ENCODE peak calls at places on chromosome 4, in nine cellular contexts. P, F, L, O, R, I, D, H and E are unnamed samples.

GRCh38 chr4:39706334-39706733 is 8.4 kb downstream of the UBE2K start:
- DNase-seq in I (peak), H (no peak), P (peak), F (peak), L (peak), O (no peak), R (no peak), D (peak), E (no peak)

GRCh38 chr4:162645381-162645780 is 481.6 kb upstream of the FSTL5 start:
- DNase-seq in D (no peak), R (no peak), L (no peak), H (peak), P (no peak), O (no peak), F (peak), I (no peak), E (no peak)

GRCh38 chr4:177235026-177235425 is 74.6 kb upstream of the NEIL3 start:
- DNase-seq in H (no peak), F (no peak), I (peak), L (no peak), D (peak), O (no peak), R (no peak), P (peak), E (no peak)

GRCh38 chr4:10055871-10056270 is 34.6 kb upstream of the SLC2A9 start:
- DNase-seq in I (no peak), R (no peak), D (no peak), F (no peak), H (no peak), P (no peak), O (no peak), L (no peak), E (no peak)

GRCh38 chr4:146520894-146521542 is 722 bp downstream of the SLC10A7 start:
- DNase-seq in F (peak), P (peak), R (peak), O (peak), H (peak), L (no peak), I (peak), D (peak), E (peak)

GRCh38 chr4:23981328-23981727 is 91.5 kb upstream of the PPARGC1A start:
- DNase-seq in F (no peak), H (no peak), D (no peak), R (no peak), P (peak), O (no peak), I (no peak), L (no peak), E (no peak)

GRCh38 chr4:81827568-81828202 is 356.0 kb upstream of the RASGEF1B start:
- DNase-seq in R (no peak), L (no peak), F (no peak), P (peak), D (no peak), I (peak), O (peak), H (no peak), E (no peak)

GRCh38 chr4:15568814-15569213 is 86.3 kb downstream of the FBXL5 start:
- DNase-seq in D (peak), R (no peak), H (no peak), I (no peak), P (no peak), F (no peak), O (no peak), L (no peak), E (no peak)

GRCh38 chr4:8093587-8094274 is 64.9 kb downstream of the ABLIM2 start:
- DNase-seq in H (no peak), P (peak), L (no peak), O (no peak), F (no peak), D (no peak), I (no peak), R (no peak), E (no peak)

GRCh38 chr4:54683616-54684346 is 26.0 kb downstream of the KIT start:
- DNase-seq in R (no peak), F (no peak), D (peak), L (no peak), P (peak), O (no peak), H (peak), I (peak), E (peak)

GRCh38 chr4:79958511-79959264 is 114.3 kb downstream of the ANTXR2 start:
- DNase-seq in F (no peak), D (no peak), L (no peak), O (no peak), H (no peak), I (no peak), R (no peak), P (no peak), E (peak)

GRCh38 chr4:140308366-140309123 is 64.9 kb upstream of the SCOC start:
- DNase-seq in O (no peak), R (no peak), D (peak), L (peak), H (no peak), F (peak), I (peak), P (peak), E (no peak)

GRCh38 chr4:4803216-4803903 is 56.1 kb upstream of the MSX1 start:
- DNase-seq in L (no peak), R (no peak), O (no peak), F (no peak), P (no peak), I (no peak), H (no peak), D (no peak), E (no peak)

GRCh38 chr4:75142377-75142776 is 209.5 kb downstream of the PARM1 start:
- DNase-seq in F (no peak), H (no peak), O (no peak), I (peak), R (no peak), P (peak), D (no peak), L (no peak), E (no peak)

GRCh38 chr4:99658666-99659065 is 1.0 kb upstream of the C4orf54 start:
- DNase-seq in F (no peak), H (no peak), I (no peak), O (no peak), R (no peak), L (no peak), P (no peak), D (no peak), E (no peak)

GRCh38 chr4:20603671-20604313 is 96.5 kb upstream of the PACRGL start:
- DNase-seq in I (peak), P (peak), R (no peak), L (no peak), D (peak), F (no peak), H (no peak), O (no peak), E (peak)

GRCh38 chr4:176883108-176883550 is 90.4 kb upstream of the VEGFC start:
- DNase-seq in R (peak), L (no peak), I (no peak), D (peak), O (no peak), F (no peak), P (peak), H (no peak), E (no peak)

GRCh38 chr4:138184881-138185280 is 57.3 kb downstream of the SLC7A11 start:
- DNase-seq in D (peak), I (no peak), L (no peak), H (no peak), R (no peak), O (no peak), P (no peak), F (no peak), E (peak)

GRCh38 chr4:138177278-138177968 is 64.7 kb downstream of the SLC7A11 start:
- DNase-seq in L (no peak), O (no peak), I (no peak), H (no peak), P (no peak), F (no peak), R (no peak), D (no peak), E (no peak)

GRCh38 chr4:138178566-138178965 is 63.6 kb downstream of the SLC7A11 start:
- DNase-seq in F (no peak), L (no peak), H (no peak), O (no peak), R (no peak), D (peak), P (peak), I (peak), E (no peak)

GRCh38 chr4:138182838-138183426 is 59.2 kb downstream of the SLC7A11 start:
- DNase-seq in F (peak), R (no peak), I (peak), D (peak), L (no peak), P (peak), H (peak), O (no peak), E (peak)

GRCh38 chr4:138181288-138181687 is 60.9 kb downstream of the SLC7A11 start:
- DNase-seq in I (no peak), D (peak), P (no peak), F (peak), H (no peak), L (no peak), R (no peak), O (no peak), E (no peak)
- TF ChIP-seq EZH2 in I (no peak), D (no peak), P (no peak), F (no peak), H (no peak), L (no peak), R (no peak), O (no peak), E (no peak)

DNA sequence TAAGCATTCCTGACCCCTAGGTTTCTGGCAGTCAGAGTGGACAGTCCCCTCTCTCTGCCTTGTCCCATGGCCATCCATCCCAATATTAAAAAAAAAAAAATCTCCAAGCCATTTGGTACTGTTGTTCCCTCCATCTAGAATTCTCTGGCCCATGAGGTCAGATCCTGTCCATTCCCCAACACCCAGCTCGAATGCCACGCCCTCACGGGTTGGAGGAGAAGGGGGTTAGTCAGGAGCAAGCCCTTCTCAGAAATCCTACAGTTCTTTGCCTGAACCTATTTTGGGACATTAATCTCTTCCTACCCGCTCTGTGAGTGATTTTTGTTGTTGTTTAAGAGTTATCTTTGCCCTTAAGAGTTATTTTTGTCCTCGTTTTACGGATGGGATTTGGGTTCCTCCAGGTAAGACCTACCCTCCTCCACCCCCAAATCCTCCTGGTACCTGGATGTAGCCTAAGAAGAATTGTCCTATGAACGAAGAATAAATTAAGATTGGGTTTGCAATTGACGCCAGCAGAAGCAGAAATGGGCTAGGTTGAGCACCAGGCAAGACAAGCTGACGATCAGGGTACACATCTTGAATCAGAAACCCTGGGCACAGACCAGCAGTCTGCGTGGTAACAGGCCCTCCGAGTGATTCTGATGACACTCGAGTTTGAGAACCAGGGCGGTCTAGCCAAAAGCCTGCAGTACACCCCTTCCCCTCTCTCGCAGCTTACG is 977 bp downstream of the RNF175 start:
- DNase-seq in I (no peak), D (no peak), O (no peak), F (no peak), P (peak), L (no peak), R (no peak), H (no peak), E (no peak)
- TF ChIP-seq EZH2 in I (no peak), D (no peak), O (no peak), F (no peak), P (no peak), L (peak), R (no peak), H (no peak), E (no peak)

GRCh38 chr4:112516401-112517066 is 554 bp upstream of the NEUROG2 start:
- DNase-seq in D (no peak), H (peak), L (no peak), I (no peak), R (no peak), F (no peak), P (no peak), O (no peak), E (no peak)

GRCh38 chr4:112514079-112514448 is 1.9 kb downstream of the NEUROG2 start:
- DNase-seq in F (no peak), L (no peak), R (no peak), I (no peak), H (peak), P (no peak), O (no peak), D (no peak), E (no peak)

GRCh38 chr4:112516076-112516385 is at the start of gene NEUROG2:
- DNase-seq in O (no peak), F (no peak), R (no peak), L (no peak), I (no peak), D (no peak), H (no peak), P (no peak), E (no peak)

GRCh38 chr4:112514449-112515277 is 1.3 kb downstream of the NEUROG2 start:
- DNase-seq in R (no peak), D (no peak), L (no peak), P (no peak), F (peak), I (no peak), O (no peak), H (peak), E (peak)

GRCh38 chr4:112515278-112516075 is 503 bp downstream of the NEUROG2 start:
- DNase-seq in D (no peak), I (peak), H (peak), L (no peak), F (peak), R (no peak), P (peak), O (no peak), E (peak)
- TF ChIP-seq EZH2 in D (peak), I (peak), H (peak), L (peak), F (no peak), R (peak), P (peak), O (no peak), E (no peak)

GRCh38 chr4:169270810-169271691 is at the start of gene SH3RF1:
- DNase-seq in H (peak), I (peak), D (peak), L (no peak), R (peak), P (peak), O (no peak), F (peak), E (peak)

GRCh38 chr4:169270156-169270809 is 473 bp downstream of the SH3RF1 start:
- DNase-seq in R (peak), P (peak), H (peak), O (no peak), L (no peak), I (peak), F (peak), D (peak), E (peak)

GRCh38 chr4:169272265-169272886 is 1.6 kb upstream of the SH3RF1 start:
- DNase-seq in P (peak), O (peak), I (peak), D (peak), L (no peak), H (no peak), F (no peak), R (peak), E (peak)

GRCh38 chr4:169274033-169274432 is 3.3 kb upstream of the SH3RF1 start:
- DNase-seq in P (no peak), D (no peak), R (no peak), H (no peak), I (no peak), L (no peak), O (no peak), F (no peak), E (no peak)

GRCh38 chr4:169271692-169272007 is 894 bp upstream of the SH3RF1 start:
- DNase-seq in P (no peak), R (no peak), F (no peak), I (no peak), D (no peak), H (no peak), L (no peak), O (no peak), E (no peak)
- TF ChIP-seq EZH2 in P (no peak), R (no peak), F (no peak), I (no peak), D (no peak), H (no peak), L (no peak), O (no peak), E (no peak)

GRCh38 chr4:95979961-95980876 is 140.3 kb downstream of the PDHA2 start:
- DNase-seq in F (no peak), P (no peak), O (no peak), H (no peak), I (no peak), R (no peak), L (no peak), D (no peak), E (no peak)
- TF ChIP-seq EZH2 in F (no peak), P (no peak), O (no peak), H (no peak), I (no peak), R (no peak), L (no peak), D (no peak), E (no peak)